ENCODE peak calls at places on chromosomes 5 and 9, in eight cellular contexts. One of them, this sample, is unnamed.

GRCh38 chr9:87564706-87565335 is 67.2 kb downstream of the DAPK1 start:
- DNase-seq in cardiac muscle cell: no peak
- DNase-seq in AG04450: no peak
- DNase-seq in hepatocyte: no peak
- DNase-seq in adrenal gland: no peak
- DNase-seq in body of pancreas: no peak
- DNase-seq in psoas muscle: no peak
- DNase-seq in ovary: no peak
- DNase-seq in this sample: no peak

GRCh38 chr9:78578016-78578555 is 281.2 kb downstream of the PSAT1 start:
- DNase-seq in cardiac muscle cell: no peak
- DNase-seq in AG04450: no peak
- DNase-seq in hepatocyte: peak
- DNase-seq in adrenal gland: no peak
- DNase-seq in body of pancreas: no peak
- DNase-seq in psoas muscle: no peak
- DNase-seq in ovary: no peak
- DNase-seq in this sample: no peak

GRCh38 chr5:22465177-22465576 is 388.0 kb downstream of the CDH12 start:
- DNase-seq in cardiac muscle cell: no peak
- DNase-seq in AG04450: no peak
- DNase-seq in hepatocyte: no peak
- DNase-seq in adrenal gland: no peak
- DNase-seq in body of pancreas: no peak
- DNase-seq in psoas muscle: no peak
- DNase-seq in ovary: no peak
- DNase-seq in this sample: no peak

GRCh38 chr9:116394070-116394469 is 240.5 kb downstream of the PAPPA start:
- DNase-seq in cardiac muscle cell: no peak
- DNase-seq in AG04450: no peak
- DNase-seq in hepatocyte: no peak
- DNase-seq in adrenal gland: no peak
- DNase-seq in body of pancreas: no peak
- DNase-seq in psoas muscle: no peak
- DNase-seq in ovary: no peak
- DNase-seq in this sample: no peak

GRCh38 chr5:110851357-110851756 is 112.5 kb downstream of the SLC25A46 start:
- DNase-seq in cardiac muscle cell: no peak
- DNase-seq in AG04450: no peak
- DNase-seq in hepatocyte: no peak
- DNase-seq in adrenal gland: no peak
- DNase-seq in body of pancreas: no peak
- DNase-seq in psoas muscle: no peak
- DNase-seq in ovary: no peak
- DNase-seq in this sample: no peak

GRCh38 chr5:142000709-142001484 is 11.9 kb downstream of the GNPDA1 start:
- DNase-seq in cardiac muscle cell: peak
- DNase-seq in AG04450: no peak
- DNase-seq in hepatocyte: no peak
- DNase-seq in adrenal gland: no peak
- DNase-seq in body of pancreas: no peak
- DNase-seq in psoas muscle: no peak
- DNase-seq in ovary: no peak
- DNase-seq in this sample: no peak

GRCh38 chr5:27784317-27784716 is 745.9 kb upstream of the CDH9 start:
- DNase-seq in cardiac muscle cell: no peak
- DNase-seq in AG04450: no peak
- DNase-seq in hepatocyte: no peak
- DNase-seq in adrenal gland: no peak
- DNase-seq in body of pancreas: no peak
- DNase-seq in psoas muscle: no peak
- DNase-seq in ovary: no peak
- DNase-seq in this sample: no peak

GRCh38 chr9:132166599-132166998 is 4.7 kb downstream of the NTNG2 start:
- DNase-seq in cardiac muscle cell: no peak
- DNase-seq in AG04450: no peak
- DNase-seq in hepatocyte: peak
- DNase-seq in adrenal gland: no peak
- DNase-seq in body of pancreas: no peak
- DNase-seq in psoas muscle: no peak
- DNase-seq in ovary: no peak
- DNase-seq in this sample: no peak

GRCh38 chr9:90449213-90449925 is 193.3 kb downstream of the DIRAS2 start:
- DNase-seq in cardiac muscle cell: no peak
- DNase-seq in AG04450: no peak
- DNase-seq in hepatocyte: no peak
- DNase-seq in adrenal gland: no peak
- DNase-seq in body of pancreas: no peak
- DNase-seq in psoas muscle: no peak
- DNase-seq in ovary: no peak
- DNase-seq in this sample: no peak

GRCh38 chr5:2135833-2136232 is 253.1 kb upstream of the IRX4 start:
- DNase-seq in cardiac muscle cell: no peak
- DNase-seq in AG04450: no peak
- DNase-seq in hepatocyte: no peak
- DNase-seq in adrenal gland: no peak
- DNase-seq in body of pancreas: no peak
- DNase-seq in psoas muscle: no peak
- DNase-seq in ovary: no peak
- DNase-seq in this sample: no peak

GRCh38 chr9:72952914-72953313 is at the start of gene ALDH1A1:
- DNase-seq in cardiac muscle cell: no peak
- DNase-seq in AG04450: no peak
- DNase-seq in hepatocyte: peak
- DNase-seq in adrenal gland: no peak
- DNase-seq in body of pancreas: peak
- DNase-seq in psoas muscle: no peak
- DNase-seq in ovary: no peak
- DNase-seq in this sample: peak

GRCh38 chr9:111630182-111631070 is 708 bp upstream of the DNAJC25 start:
- DNase-seq in cardiac muscle cell: no peak
- DNase-seq in AG04450: no peak
- DNase-seq in hepatocyte: no peak
- DNase-seq in adrenal gland: no peak
- DNase-seq in body of pancreas: peak
- DNase-seq in psoas muscle: no peak
- DNase-seq in ovary: peak
- DNase-seq in this sample: no peak

GRCh38 chr9:101455656-101456235 is 20.2 kb upstream of the ALDOB start:
- DNase-seq in cardiac muscle cell: peak
- DNase-seq in AG04450: no peak
- DNase-seq in hepatocyte: no peak
- DNase-seq in adrenal gland: no peak
- DNase-seq in body of pancreas: no peak
- DNase-seq in psoas muscle: no peak
- DNase-seq in ovary: no peak
- DNase-seq in this sample: no peak
- H3K27ac ChIP-seq in cardiac muscle cell: no peak
- H3K27ac ChIP-seq in AG04450: no peak
- H3K27ac ChIP-seq in hepatocyte: no peak
- H3K27ac ChIP-seq in adrenal gland: no peak
- H3K27ac ChIP-seq in body of pancreas: no peak
- H3K27ac ChIP-seq in psoas muscle: no peak
- H3K27ac ChIP-seq in ovary: no peak
- H3K27ac ChIP-seq in this sample: no peak

DNA sequence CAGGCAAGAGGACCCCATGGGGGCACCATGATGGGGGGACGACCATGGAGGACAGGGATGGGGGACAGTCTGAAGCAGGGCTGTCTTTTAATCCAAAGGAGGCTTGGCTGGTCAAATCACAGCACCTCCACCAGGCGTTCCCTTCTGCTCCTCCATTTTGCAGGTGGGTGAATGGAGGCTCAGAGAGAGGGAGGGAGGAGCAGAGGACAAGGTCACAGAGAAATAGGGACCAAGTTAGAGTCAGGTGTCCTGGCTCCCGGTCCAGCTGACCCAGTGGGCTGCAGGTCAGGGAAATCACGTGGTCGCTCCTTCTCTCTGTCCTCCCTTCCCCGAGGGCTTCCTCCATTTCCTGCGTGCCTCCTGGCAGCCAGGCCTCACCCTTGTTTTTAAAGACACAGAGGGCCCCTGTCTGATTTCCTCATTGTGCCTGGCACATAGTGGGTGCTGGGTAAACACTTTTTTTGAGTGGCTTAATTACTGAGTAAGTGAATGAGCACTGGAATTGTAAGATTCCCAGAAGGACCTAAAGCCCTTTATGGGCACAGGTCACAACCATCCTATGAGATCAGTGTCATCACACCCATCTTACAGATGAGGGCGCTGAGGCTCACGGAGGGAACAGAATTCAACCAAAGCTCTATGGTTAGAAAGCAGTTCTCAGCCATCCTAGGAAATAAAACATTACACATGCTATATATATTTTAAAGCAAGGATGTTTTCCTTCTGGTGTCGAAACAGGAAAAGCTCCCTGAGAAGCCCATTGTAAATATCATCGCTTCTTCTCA is 156.2 kb upstream of the SMIM23 start:
- DNase-seq in cardiac muscle cell: no peak
- DNase-seq in AG04450: no peak
- DNase-seq in hepatocyte: no peak
- DNase-seq in adrenal gland: no peak
- DNase-seq in body of pancreas: no peak
- DNase-seq in psoas muscle: no peak
- DNase-seq in ovary: no peak
- DNase-seq in this sample: no peak
- TF ChIP-seq CTCF in cardiac muscle cell: no peak
- TF ChIP-seq CTCF in AG04450: no peak
- TF ChIP-seq CTCF in hepatocyte: no peak
- TF ChIP-seq CTCF in adrenal gland: no peak
- TF ChIP-seq CTCF in body of pancreas: no peak
- TF ChIP-seq CTCF in psoas muscle: no peak
- TF ChIP-seq CTCF in ovary: no peak
- TF ChIP-seq CTCF in this sample: no peak

GRCh38 chr9:136355616-136356557 is 7.7 kb downstream of the DNLZ start:
- DNase-seq in cardiac muscle cell: no peak
- DNase-seq in AG04450: no peak
- DNase-seq in hepatocyte: no peak
- DNase-seq in adrenal gland: no peak
- DNase-seq in body of pancreas: no peak
- DNase-seq in psoas muscle: no peak
- DNase-seq in ovary: no peak
- DNase-seq in this sample: no peak

GRCh38 chr9:136353088-136353487 is 10.5 kb downstream of the DNLZ start:
- DNase-seq in cardiac muscle cell: no peak
- DNase-seq in AG04450: no peak
- DNase-seq in hepatocyte: no peak
- DNase-seq in adrenal gland: no peak
- DNase-seq in body of pancreas: no peak
- DNase-seq in psoas muscle: no peak
- DNase-seq in ovary: no peak
- DNase-seq in this sample: no peak

GRCh38 chr9:136353757-136354488 is 9.6 kb downstream of the DNLZ start:
- DNase-seq in cardiac muscle cell: no peak
- DNase-seq in AG04450: no peak
- DNase-seq in hepatocyte: no peak
- DNase-seq in adrenal gland: no peak
- DNase-seq in body of pancreas: no peak
- DNase-seq in psoas muscle: no peak
- DNase-seq in ovary: peak
- DNase-seq in this sample: no peak

GRCh38 chr9:136352682-136353081 is 10.9 kb downstream of the DNLZ start:
- DNase-seq in cardiac muscle cell: no peak
- DNase-seq in AG04450: no peak
- DNase-seq in hepatocyte: no peak
- DNase-seq in adrenal gland: no peak
- DNase-seq in body of pancreas: no peak
- DNase-seq in psoas muscle: no peak
- DNase-seq in ovary: no peak
- DNase-seq in this sample: no peak

GRCh38 chr9:136354592-136355085 is 8.9 kb downstream of the DNLZ start:
- DNase-seq in cardiac muscle cell: no peak
- DNase-seq in AG04450: no peak
- DNase-seq in hepatocyte: peak
- DNase-seq in adrenal gland: no peak
- DNase-seq in body of pancreas: no peak
- DNase-seq in psoas muscle: no peak
- DNase-seq in ovary: no peak
- DNase-seq in this sample: no peak
- H3K27ac ChIP-seq in cardiac muscle cell: peak
- H3K27ac ChIP-seq in AG04450: no peak
- H3K27ac ChIP-seq in hepatocyte: peak
- H3K27ac ChIP-seq in adrenal gland: no peak
- H3K27ac ChIP-seq in body of pancreas: no peak
- H3K27ac ChIP-seq in psoas muscle: no peak
- H3K27ac ChIP-seq in ovary: peak
- H3K27ac ChIP-seq in this sample: peak

DNA sequence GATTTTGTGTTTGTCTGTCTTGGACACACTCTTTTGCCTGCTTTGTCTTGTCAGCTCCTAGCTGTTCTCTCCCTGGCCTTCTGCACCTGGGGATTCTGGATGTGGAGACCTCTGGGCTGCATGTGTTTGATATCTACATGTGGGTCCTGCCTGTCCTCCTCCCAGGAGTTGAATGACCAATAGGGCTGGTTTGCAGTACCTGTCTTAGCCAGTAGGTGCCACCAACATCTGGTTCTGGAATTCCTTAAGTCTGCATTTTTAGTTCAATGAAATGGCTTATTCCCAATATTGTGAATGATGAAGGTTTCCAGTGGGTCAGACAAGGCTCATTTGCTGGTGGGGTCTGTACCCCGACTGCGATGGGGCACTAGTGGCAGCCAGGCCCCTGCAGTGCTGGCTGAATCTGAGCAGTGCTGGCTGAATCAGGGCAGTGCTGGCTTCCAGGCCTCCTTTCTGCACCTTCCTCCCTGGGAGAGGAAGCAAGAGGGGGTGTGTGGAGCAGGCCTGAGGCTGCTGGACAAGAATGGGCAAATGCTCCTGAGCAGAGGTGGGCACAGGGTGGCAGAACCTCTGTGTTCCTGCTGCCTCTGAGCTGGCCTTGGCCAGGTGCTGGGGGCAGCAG is 73.3 kb downstream of the RXRA start:
- DNase-seq in cardiac muscle cell: peak
- DNase-seq in AG04450: no peak
- DNase-seq in hepatocyte: no peak
- DNase-seq in adrenal gland: no peak
- DNase-seq in body of pancreas: no peak
- DNase-seq in psoas muscle: no peak
- DNase-seq in ovary: no peak
- DNase-seq in this sample: no peak
- TF ChIP-seq CTCF in cardiac muscle cell: peak
- TF ChIP-seq CTCF in AG04450: peak
- TF ChIP-seq CTCF in hepatocyte: peak
- TF ChIP-seq CTCF in adrenal gland: peak
- TF ChIP-seq CTCF in body of pancreas: peak
- TF ChIP-seq CTCF in psoas muscle: peak
- TF ChIP-seq CTCF in ovary: no peak
- TF ChIP-seq CTCF in this sample: no peak

DNA sequence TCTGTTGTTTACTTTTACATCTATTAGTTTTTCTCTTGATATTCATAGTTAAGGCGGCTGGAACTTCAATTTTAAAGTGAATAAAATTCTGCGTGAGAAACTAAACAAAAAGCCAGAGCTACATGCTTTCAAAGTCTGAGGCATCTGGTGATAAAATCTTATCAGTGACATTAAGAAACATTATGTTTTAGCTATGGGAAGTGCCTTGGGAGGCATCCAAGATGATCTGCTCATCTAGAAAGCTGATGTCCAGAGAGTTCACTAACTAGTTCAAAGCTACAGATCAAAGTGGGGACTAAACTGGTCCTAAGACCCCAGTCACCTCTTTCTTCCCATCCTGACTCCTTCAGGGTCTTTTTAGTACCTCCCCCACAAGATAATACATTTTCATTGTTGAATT is 37.2 kb downstream of the MRPS27 start:
- DNase-seq in cardiac muscle cell: peak
- DNase-seq in AG04450: peak
- DNase-seq in hepatocyte: no peak
- DNase-seq in adrenal gland: peak
- DNase-seq in body of pancreas: no peak
- DNase-seq in psoas muscle: no peak
- DNase-seq in ovary: no peak
- DNase-seq in this sample: no peak
- H3K27ac ChIP-seq in cardiac muscle cell: no peak
- H3K27ac ChIP-seq in AG04450: no peak
- H3K27ac ChIP-seq in hepatocyte: peak
- H3K27ac ChIP-seq in adrenal gland: peak
- H3K27ac ChIP-seq in body of pancreas: no peak
- H3K27ac ChIP-seq in psoas muscle: peak
- H3K27ac ChIP-seq in ovary: peak
- H3K27ac ChIP-seq in this sample: peak

This sample was measured in lung.